ENCODE peak calls at places on chromosome 19, in six cellular contexts. K, T, F, P, E and N are unnamed samples.

GRCh38 chr19:12670159-12670928 is 3.7 kb downstream of the WDR83 start:
- ATAC-seq in K (no peak), T (no peak), F (no peak), P (no peak), E (no peak), N (no peak)

GRCh38 chr19:15279326-15279904 is 47.2 kb upstream of the EPHX3 start:
- ATAC-seq in K (no peak), T (no peak), F (no peak), P (no peak), E (no peak), N (no peak)

GRCh38 chr19:15124572-15125231 is 17.5 kb downstream of the SYDE1 start:
- ATAC-seq in K (peak), T (peak), F (peak), P (no peak), E (no peak), N (no peak)

GRCh38 chr19:55418185-55418584 is 10.6 kb upstream of the UBE2S start:
- ATAC-seq in K (peak), T (peak), F (peak), P (peak), E (peak), N (peak)

GRCh38 chr19:13262450-13262849 is 112.2 kb downstream of the IER2 start:
- ATAC-seq in K (no peak), T (peak), F (no peak), P (peak), E (peak), N (peak)

GRCh38 chr19:20325151-20325550 is 158.1 kb downstream of the ZNF486 start:
- ATAC-seq in K (no peak), T (no peak), F (no peak), P (no peak), E (no peak), N (no peak)

GRCh38 chr19:8610041-8610927 is at the start of gene ADAMTS10:
- ATAC-seq in K (no peak), T (peak), F (no peak), P (peak), E (no peak), N (peak)

GRCh38 chr19:17058236-17058635 is 17.0 kb downstream of the HAUS8 start:
- ATAC-seq in K (no peak), T (no peak), F (no peak), P (no peak), E (no peak), N (no peak)

GRCh38 chr19:17475541-17476115 is 5.3 kb downstream of the SLC27A1 start:
- ATAC-seq in K (peak), T (no peak), F (peak), P (peak), E (no peak), N (peak)

GRCh38 chr19:16190198-16190597 is 5.0 kb downstream of the FAM32A start:
- ATAC-seq in K (no peak), T (no peak), F (no peak), P (no peak), E (no peak), N (no peak)

GRCh38 chr19:44767295-44768180 is 10.2 kb upstream of the CBLC start:
- ATAC-seq in K (no peak), T (no peak), F (no peak), P (no peak), E (peak), N (no peak)

GRCh38 chr19:31340059-31341025 is 8.9 kb downstream of the TSHZ3 start:
- ATAC-seq in K (no peak), T (no peak), F (no peak), P (no peak), E (no peak), N (no peak)

GRCh38 chr19:43774103-43774939 is 6.5 kb downstream of the KCNN4 start:
- ATAC-seq in K (peak), T (peak), F (peak), P (no peak), E (no peak), N (peak)

GRCh38 chr19:291561-292280 is 518 bp upstream of the PLPP2 start:
- ATAC-seq in K (peak), T (peak), F (no peak), P (no peak), E (no peak), N (no peak)

GRCh38 chr19:287381-287871 is 3.8 kb downstream of the PLPP2 start:
- ATAC-seq in K (no peak), T (no peak), F (no peak), P (no peak), E (no peak), N (no peak)

GRCh38 chr19:290539-291521 is at the start of gene PLPP2:
- ATAC-seq in K (no peak), T (no peak), F (peak), P (peak), E (no peak), N (peak)

GRCh38 chr19:289651-290538 is 1.3 kb downstream of the PLPP2 start:
- ATAC-seq in K (peak), T (peak), F (peak), P (peak), E (peak), N (peak)

GRCh38 chr19:288911-289310 is 2.3 kb downstream of the PLPP2 start:
- ATAC-seq in K (no peak), T (no peak), F (no peak), P (no peak), E (no peak), N (no peak)
- H3K27ac ChIP-seq in K (no peak), T (no peak), F (no peak), P (peak), E (no peak), N (no peak)

GRCh38 chr19:1872807-1873523 is 9.6 kb upstream of the KLF16 start:
- ATAC-seq in K (no peak), T (peak), F (peak), P (no peak), E (no peak), N (no peak)

GRCh38 chr19:1873524-1874473 is 10.4 kb upstream of the KLF16 start:
- ATAC-seq in K (no peak), T (peak), F (peak), P (no peak), E (no peak), N (no peak)

GRCh38 chr19:1874554-1875185 is 10.6 kb downstream of the ABHD17A start:
- ATAC-seq in K (no peak), T (peak), F (no peak), P (no peak), E (peak), N (no peak)

GRCh38 chr19:1871630-1872029 is 8.3 kb upstream of the KLF16 start:
- ATAC-seq in K (peak), T (no peak), F (no peak), P (no peak), E (no peak), N (no peak)

GRCh38 chr19:1875646-1876493 is 9.4 kb downstream of the ABHD17A start:
- ATAC-seq in K (peak), T (peak), F (peak), P (peak), E (peak), N (peak)
- TF ChIP-seq EP300 in K (no peak), T (no peak), F (no peak), P (no peak), E (peak), N (no peak)

GRCh38 chr19:3441986-3442329 is 38.4 kb downstream of the SMIM24 start:
- ATAC-seq in K (no peak), T (no peak), F (no peak), P (no peak), E (no peak), N (no peak)

GRCh38 chr19:3441089-3441985 is 39.0 kb downstream of the SMIM24 start:
- ATAC-seq in K (no peak), T (no peak), F (no peak), P (no peak), E (no peak), N (no peak)

GRCh38 chr19:3444695-3445234 is 35.6 kb downstream of the SMIM24 start:
- ATAC-seq in K (no peak), T (no peak), F (no peak), P (no peak), E (no peak), N (no peak)

GRCh38 chr19:3442487-3443071 is 37.7 kb downstream of the SMIM24 start:
- ATAC-seq in K (no peak), T (no peak), F (no peak), P (no peak), E (no peak), N (no peak)

GRCh38 chr19:3443840-3444694 is 36.3 kb downstream of the SMIM24 start:
- ATAC-seq in K (peak), T (no peak), F (peak), P (no peak), E (no peak), N (peak)
- H3K4me3 ChIP-seq in K (no peak), T (no peak), F (no peak), P (no peak), E (no peak), N (no peak)

GRCh38 chr19:32407004-32407992 is 1.7 kb downstream of the DPY19L3 start:
- ATAC-seq in K (no peak), T (no peak), F (peak), P (no peak), E (no peak), N (no peak)
- H3K27ac ChIP-seq in K (no peak), T (peak), F (peak), P (no peak), E (no peak), N (no peak)

GRCh38 chr19:6071840-6072239 is 38.5 kb downstream of the RFX2 start:
- ATAC-seq in K (no peak), T (no peak), F (no peak), P (no peak), E (no peak), N (no peak)

GRCh38 chr19:6074709-6075403 is 35.4 kb downstream of the RFX2 start:
- ATAC-seq in K (no peak), T (peak), F (no peak), P (peak), E (no peak), N (no peak)

GRCh38 chr19:6076291-6076665 is 34.0 kb downstream of the RFX2 start:
- ATAC-seq in K (no peak), T (no peak), F (no peak), P (no peak), E (no peak), N (peak)

GRCh38 chr19:6076675-6077463 is 33.4 kb downstream of the RFX2 start:
- ATAC-seq in K (no peak), T (no peak), F (no peak), P (peak), E (no peak), N (peak)

GRCh38 chr19:6073858-6074708 is 36.2 kb downstream of the RFX2 start:
- ATAC-seq in K (no peak), T (no peak), F (no peak), P (no peak), E (no peak), N (no peak)
- TF ChIP-seq EP300 in K (no peak), T (no peak), F (no peak), P (no peak), E (no peak), N (no peak)

DNA sequence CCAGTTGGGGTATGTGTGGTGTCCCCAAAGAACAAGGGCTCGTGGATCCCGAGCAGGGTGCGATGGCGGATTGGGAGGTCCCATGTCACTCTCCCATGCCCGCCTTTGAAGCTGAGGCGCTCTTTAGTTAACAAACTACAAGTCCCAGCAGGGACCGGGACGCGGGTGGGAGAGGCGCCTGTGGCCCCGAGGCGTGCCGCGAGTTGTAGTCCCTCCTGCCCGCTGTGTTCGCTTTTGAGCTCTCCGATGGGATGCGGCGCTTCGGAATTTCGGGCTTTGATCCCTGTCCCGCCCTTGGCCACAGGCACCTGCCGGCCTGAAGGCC is 10.9 kb downstream of the CYTH2 start:
- ATAC-seq in K (no peak), T (no peak), F (peak), P (no peak), E (no peak), N (peak)
- H3K4me3 ChIP-seq in K (no peak), T (no peak), F (peak), P (no peak), E (no peak), N (peak)

DNA sequence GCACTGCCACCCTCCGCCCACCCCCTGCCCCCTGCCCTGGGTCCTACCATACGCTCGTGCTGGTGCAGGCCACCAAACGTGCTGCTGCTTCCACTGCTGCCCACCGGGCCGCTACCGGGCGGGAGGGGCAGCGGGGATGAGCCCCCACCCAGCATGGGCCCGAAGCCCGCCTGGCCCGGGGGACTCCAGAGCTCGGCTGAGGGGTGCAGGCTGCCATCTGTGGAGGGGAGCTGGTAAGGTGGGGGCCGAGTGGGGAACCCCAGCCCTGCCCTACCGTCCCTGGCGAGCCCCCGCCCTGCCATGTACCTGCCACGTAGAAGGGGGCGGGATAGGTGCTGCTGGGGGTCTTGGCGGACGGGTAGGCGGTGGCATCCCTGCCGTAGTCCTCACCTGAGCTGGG is 16.7 kb upstream of the UQCR11 start:
- ATAC-seq in K (no peak), T (no peak), F (no peak), P (no peak), E (no peak), N (no peak)
- H3K27ac ChIP-seq in K (no peak), T (no peak), F (no peak), P (no peak), E (no peak), N (no peak)

GRCh38 chr19:4606921-4607678 is 32.2 kb upstream of the TNFAIP8L1 start:
- ATAC-seq in K (peak), T (peak), F (peak), P (no peak), E (peak), N (no peak)

GRCh38 chr19:4602915-4603314 is 36.4 kb upstream of the TNFAIP8L1 start:
- ATAC-seq in K (no peak), T (no peak), F (no peak), P (no peak), E (no peak), N (no peak)

GRCh38 chr19:4609878-4610511 is 29.3 kb upstream of the TNFAIP8L1 start:
- ATAC-seq in K (peak), T (peak), F (no peak), P (peak), E (peak), N (no peak)

GRCh38 chr19:4604912-4605311 is 34.4 kb upstream of the TNFAIP8L1 start:
- ATAC-seq in K (no peak), T (no peak), F (no peak), P (no peak), E (no peak), N (no peak)

GRCh38 chr19:4606181-4606580 is 33.1 kb upstream of the TNFAIP8L1 start:
- ATAC-seq in K (no peak), T (no peak), F (no peak), P (no peak), E (no peak), N (no peak)
- TF ChIP-seq EP300 in K (no peak), T (no peak), F (no peak), P (no peak), E (no peak), N (no peak)

DNA sequence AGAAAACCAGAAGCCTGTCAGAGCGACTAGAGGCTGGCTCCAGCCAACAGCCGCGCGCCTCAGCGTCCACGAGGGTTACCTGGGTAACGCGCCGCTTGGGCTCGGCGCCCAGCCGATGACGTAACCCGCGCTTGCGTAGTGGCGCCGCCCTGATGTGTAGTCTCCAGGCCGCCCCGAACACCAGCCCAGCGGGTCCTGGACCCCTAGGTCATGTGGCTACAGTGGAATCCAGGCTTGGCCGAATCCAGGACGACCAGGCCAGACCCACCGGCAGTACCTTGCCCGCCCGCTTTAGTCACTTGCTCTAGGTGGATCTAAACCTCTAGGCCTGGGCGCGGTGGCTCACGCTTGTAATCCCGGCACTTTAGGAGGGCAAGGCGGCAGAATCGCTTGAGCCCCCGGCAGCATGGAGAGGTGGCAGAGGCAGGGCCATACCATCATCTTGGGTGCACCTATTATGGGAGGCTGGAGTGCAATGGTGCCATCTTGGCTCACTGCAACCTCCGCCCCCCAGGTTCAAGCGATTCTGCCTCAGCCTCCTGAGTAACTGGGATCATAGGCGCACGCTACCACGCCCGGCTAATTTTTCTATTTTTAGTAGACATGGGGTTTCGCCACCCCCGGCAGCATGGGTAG is 7.2 kb upstream of the ZNF606 start:
- ATAC-seq in K (no peak), T (peak), F (peak), P (peak), E (no peak), N (peak)
- H3K4me3 ChIP-seq in K (no peak), T (peak), F (peak), P (peak), E (peak), N (peak)

DNA sequence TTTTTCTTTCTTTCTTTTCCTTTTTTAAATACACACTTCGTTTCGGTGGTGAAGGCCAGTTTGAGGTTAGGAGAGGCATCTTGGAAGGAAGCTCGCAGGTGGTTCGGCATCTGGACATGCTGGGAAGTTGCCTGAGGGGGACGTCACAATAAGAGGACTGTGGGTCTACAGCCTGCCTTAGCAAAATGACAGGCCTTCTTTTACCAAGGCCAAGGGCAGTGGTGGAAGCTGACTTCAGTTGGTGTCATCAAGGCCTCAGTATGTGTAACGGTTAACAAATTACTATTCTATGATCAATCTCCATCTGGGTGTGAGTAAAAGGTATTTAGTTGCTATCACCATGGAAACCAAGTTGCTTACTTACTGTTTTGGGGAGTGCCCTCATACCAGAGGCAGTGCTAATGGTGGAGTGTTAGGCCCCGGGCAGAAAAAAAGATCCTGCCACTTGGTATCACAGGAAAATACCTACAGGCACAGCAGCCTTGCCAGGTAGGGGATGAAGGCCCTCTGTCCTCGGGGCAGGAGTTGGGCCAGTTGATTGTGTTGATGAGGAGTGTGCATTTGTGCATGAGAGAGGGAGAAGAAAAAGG is 10.3 kb downstream of the ACTN4 start:
- ATAC-seq in K (no peak), T (no peak), F (no peak), P (peak), E (peak), N (no peak)
- H3K27ac ChIP-seq in K (peak), T (no peak), F (peak), P (peak), E (no peak), N (peak)